ENCODE peak calls at places on chromosomes 13 and 19, in seven cellular contexts. E is activated CD4-positive, alpha-beta T cell treated with anti-CD3 and anti-CD28 coated beads for 48 hours; A is neuronal stem cell; C is LHCN-M2; Q is Calu3; R is cardiac muscle cell; P is HFF-Myc. V is an unnamed sample.

GRCh38 chr13:40403509-40404241 is 262.8 kb downstream of the FOXO1 start:
- DNase-seq in E (no peak), A (no peak), C (no peak), Q (no peak), R (no peak), P (no peak), V (no peak)

GRCh38 chr13:30179547-30180256 is 127.6 kb downstream of the KATNAL1 start:
- DNase-seq in E (no peak), A (no peak), C (no peak), Q (no peak), R (no peak), P (no peak), V (no peak)

GRCh38 chr19:5993516-5994406 is 15.8 kb upstream of the RANBP3 start:
- DNase-seq in E (no peak), A (no peak), C (no peak), Q (no peak), R (no peak), P (no peak), V (no peak)

GRCh38 chr19:4754248-4754647 is 30.6 kb upstream of the DPP9 start:
- DNase-seq in E (no peak), A (no peak), C (no peak), Q (no peak), R (no peak), P (no peak), V (no peak)

GRCh38 chr13:76754414-76754813 is 131.8 kb downstream of the KCTD12 start:
- DNase-seq in E (no peak), A (no peak), C (peak; percentile 13), Q (no peak), R (peak; percentile 45), P (no peak), V (no peak)

GRCh38 chr19:8552810-8553209 is 24.4 kb downstream of the MYO1F start:
- DNase-seq in E (peak; percentile 33), A (no peak), C (peak; percentile 37), Q (peak; percentile 3), R (no peak), P (no peak), V (peak; percentile 58)

GRCh38 chr19:17846146-17846545 is 1.6 kb downstream of the JAK3 start:
- DNase-seq in E (peak; percentile 28), A (no peak), C (no peak), Q (no peak), R (no peak), P (no peak), V (no peak)

GRCh38 chr19:49926520-49926919 is 2.5 kb upstream of the ATF5 start:
- DNase-seq in E (no peak), A (no peak), C (no peak), Q (no peak), R (no peak), P (no peak), V (no peak)

GRCh38 chr19:6056282-6056741 is 54.0 kb downstream of the RFX2 start:
- DNase-seq in E (no peak), A (no peak), C (no peak), Q (peak; percentile 15), R (no peak), P (no peak), V (no peak)

GRCh38 chr13:112603641-112604220 is 15.8 kb upstream of the TUBGCP3 start:
- DNase-seq in E (no peak), A (no peak), C (peak; percentile 25), Q (no peak), R (no peak), P (no peak), V (no peak)

GRCh38 chr13:50365683-50366391 is 350.6 kb downstream of the KCNRG start:
- DNase-seq in E (peak; percentile 69), A (no peak), C (no peak), Q (peak; percentile 68), R (no peak), P (no peak), V (no peak)

GRCh38 chr19:38665950-38666661 is 18.7 kb downstream of the ACTN4 start:
- DNase-seq in E (no peak), A (peak; percentile 90), C (peak; percentile 77), Q (peak; percentile 84), R (peak; percentile 82), P (no peak), V (no peak)